ENCODE peak calls at places on chromosome 13, in six cellular contexts. H is H1, A is adipocyte, J is GM23248, E is mesendoderm, S is IMR-90. D is an unnamed sample.

GRCh38 chr13:46595136-46595917 is 42.4 kb downstream of the LRCH1 start:
- DNase-seq in H (no peak), A (peak; percentile 59), E (no peak), S (peak; percentile 60), J (peak; percentile 49), D (peak; percentile 39)

GRCh38 chr13:47726394-47726793 is 274.7 kb downstream of the SUCLA2 start:
- DNase-seq in J (no peak), H (no peak), E (no peak), A (no peak), S (no peak), D (no peak)

GRCh38 chr13:62375653-62376052 is 960.0 kb upstream of the PCDH20 start:
- DNase-seq in S (no peak), H (no peak), J (no peak), E (no peak), A (no peak), D (no peak)

GRCh38 chr13:63190742-63191141 is 1775.1 kb upstream of the PCDH20 start:
- DNase-seq in J (peak; percentile 55), S (peak; percentile 53), E (peak; percentile 65), H (no peak), A (peak; percentile 41), D (peak; percentile 90)

GRCh38 chr13:110647365-110647737 is 32.0 kb downstream of the NAXD start:
- DNase-seq in J (no peak), A (no peak), E (no peak), H (no peak), S (no peak), D (no peak)

GRCh38 chr13:30355405-30355741 is 48.0 kb upstream of the KATNAL1 start:
- DNase-seq in S (no peak), H (peak; percentile 60), E (peak; percentile 63), J (no peak), A (no peak), D (no peak)

GRCh38 chr13:77389617-77389984 is 62.7 kb upstream of the MYCBP2 start:
- DNase-seq in J (no peak), S (no peak), A (no peak), E (no peak), H (no peak), D (no peak)

GRCh38 chr13:22703601-22704209 is 477.1 kb upstream of the SGCG start:
- DNase-seq in H (no peak), J (no peak), A (no peak), S (no peak), E (no peak), D (no peak)

GRCh38 chr13:90951663-90952062 is 395.8 kb upstream of the MIR17HG start:
- DNase-seq in S (no peak), H (no peak), E (no peak), J (no peak), A (no peak), D (no peak)

GRCh38 chr13:29743229-29743786 is 107.1 kb downstream of the UBL3 start:
- DNase-seq in J (peak; percentile 77), H (no peak), E (peak; percentile 49), S (peak; percentile 79), A (peak; percentile 78), D (peak; percentile 74)

GRCh38 chr13:69124996-69125395 is 982.6 kb upstream of the ATXN8OS start:
- DNase-seq in E (no peak), J (no peak), A (no peak), H (no peak), S (no peak), D (no peak)

GRCh38 chr13:102191951-102192461 is 209.8 kb downstream of the FGF14 start:
- DNase-seq in J (peak; percentile 55), A (no peak), H (no peak), E (no peak), S (peak; percentile 62), D (peak; percentile 91)

GRCh38 chr13:21402586-21403307 is 56.4 kb downstream of the ZDHHC20 start:
- DNase-seq in J (peak; percentile 75), A (peak; percentile 34), H (no peak), E (no peak), S (peak; percentile 71), D (peak; percentile 29)

GRCh38 chr13:81874681-81875661 is 1534.0 kb upstream of the SPRY2 start:
- DNase-seq in S (no peak), J (no peak), A (no peak), H (peak; percentile 63), E (peak; percentile 100), D (no peak)

GRCh38 chr13:107205318-107206112 is 637.6 kb upstream of the ARGLU1 start:
- DNase-seq in S (peak; percentile 66), J (peak; percentile 73), H (peak; percentile 88), E (peak; percentile 79), A (peak; percentile 85), D (peak; percentile 10)

GRCh38 chr13:97502691-97503090 is 68.7 kb downstream of the RAP2A start:
- DNase-seq in E (no peak), J (no peak), H (no peak), A (peak; percentile 4), S (no peak), D (no peak)

GRCh38 chr13:91347996-91348905 is 764 bp downstream of the MIR17HG start:
- DNase-seq in J (peak; percentile 79), A (peak; percentile 71), E (no peak), H (no peak), S (no peak), D (peak; percentile 26)

GRCh38 chr13:101838305-101838835 is 385.9 kb downstream of the ITGBL1 start:
- DNase-seq in A (peak; percentile 79), H (no peak), J (peak; percentile 3), E (no peak), S (peak; percentile 1), D (peak; percentile 3)

GRCh38 chr13:85700909-85701308 is 98.3 kb downstream of the SLITRK6 start:
- DNase-seq in A (no peak), S (no peak), E (no peak), J (no peak), H (no peak), D (peak; percentile 31)

GRCh38 chr13:67763984-67764383 is 533.8 kb upstream of the PCDH9 start:
- DNase-seq in E (no peak), H (no peak), S (no peak), A (no peak), J (no peak), D (no peak)

GRCh38 chr13:25682221-25682620 is 310.4 kb downstream of the ATP8A2 start:
- DNase-seq in J (no peak), S (no peak), A (no peak), E (no peak), H (no peak), D (no peak)

GRCh38 chr13:25679936-25680335 is 308.2 kb downstream of the ATP8A2 start:
- DNase-seq in H (no peak), A (no peak), S (no peak), E (no peak), J (no peak), D (no peak)

GRCh38 chr13:25679154-25679553 is 307.4 kb downstream of the ATP8A2 start:
- DNase-seq in J (no peak), S (no peak), H (no peak), E (no peak), A (peak; percentile 22), D (no peak)

GRCh38 chr13:25683662-25684370 is 312.0 kb downstream of the ATP8A2 start:
- DNase-seq in S (no peak), J (no peak), A (no peak), H (no peak), E (no peak), D (no peak)

GRCh38 chr13:25683056-25683455 is 311.3 kb downstream of the ATP8A2 start:
- DNase-seq in H (no peak), E (no peak), S (no peak), J (no peak), A (no peak), D (no peak)
- H3K9ac ChIP-seq in H (no peak overlapping the region), E (no peak overlapping the region), S (no peak overlapping the region), J (no peak overlapping the region), A (no peak overlapping the region), D (no peak overlapping the region)

GRCh38 chr13:50646070-50646469 is 197.4 kb downstream of the DLEU7 start:
- DNase-seq in H (no peak), S (no peak), E (no peak), A (peak; percentile 70), J (no peak), D (peak; percentile 33)

GRCh38 chr13:50644081-50644871 is 199.2 kb downstream of the DLEU7 start:
- DNase-seq in J (no peak), S (no peak), A (no peak), E (no peak), H (no peak), D (no peak)

GRCh38 chr13:50645092-50645491 is 198.4 kb downstream of the DLEU7 start:
- DNase-seq in J (peak; percentile 65), A (peak; percentile 46), E (no peak), S (no peak), H (no peak), D (peak; percentile 71)

DNA sequence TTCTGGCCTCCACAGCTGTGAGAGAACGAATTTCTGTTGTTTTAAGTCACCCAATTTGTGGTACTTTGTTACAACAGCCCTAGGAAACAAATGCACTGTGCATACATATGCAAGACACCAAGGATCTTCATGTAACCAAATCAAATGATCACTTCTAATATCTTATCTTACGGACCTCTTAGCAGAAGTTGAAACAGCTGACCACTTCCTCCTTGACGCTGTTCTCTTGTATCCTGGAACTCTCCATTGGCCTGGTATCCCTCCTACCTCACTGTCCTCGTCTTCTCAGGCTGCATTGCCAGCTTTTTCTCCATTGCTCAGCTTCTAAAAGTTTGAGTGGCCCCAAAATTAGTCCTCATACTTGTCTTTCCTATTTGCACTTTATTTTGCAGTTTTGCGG is 200.4 kb downstream of the DLEU7 start:
- DNase-seq in J (no peak), E (no peak), H (no peak), A (no peak), S (no peak), D (no peak)
- H3K9ac ChIP-seq in J (no peak overlapping the region), E (no peak overlapping the region), H (no peak overlapping the region), A (no peak overlapping the region), S (no peak overlapping the region), D (no peak overlapping the region)

DNA sequence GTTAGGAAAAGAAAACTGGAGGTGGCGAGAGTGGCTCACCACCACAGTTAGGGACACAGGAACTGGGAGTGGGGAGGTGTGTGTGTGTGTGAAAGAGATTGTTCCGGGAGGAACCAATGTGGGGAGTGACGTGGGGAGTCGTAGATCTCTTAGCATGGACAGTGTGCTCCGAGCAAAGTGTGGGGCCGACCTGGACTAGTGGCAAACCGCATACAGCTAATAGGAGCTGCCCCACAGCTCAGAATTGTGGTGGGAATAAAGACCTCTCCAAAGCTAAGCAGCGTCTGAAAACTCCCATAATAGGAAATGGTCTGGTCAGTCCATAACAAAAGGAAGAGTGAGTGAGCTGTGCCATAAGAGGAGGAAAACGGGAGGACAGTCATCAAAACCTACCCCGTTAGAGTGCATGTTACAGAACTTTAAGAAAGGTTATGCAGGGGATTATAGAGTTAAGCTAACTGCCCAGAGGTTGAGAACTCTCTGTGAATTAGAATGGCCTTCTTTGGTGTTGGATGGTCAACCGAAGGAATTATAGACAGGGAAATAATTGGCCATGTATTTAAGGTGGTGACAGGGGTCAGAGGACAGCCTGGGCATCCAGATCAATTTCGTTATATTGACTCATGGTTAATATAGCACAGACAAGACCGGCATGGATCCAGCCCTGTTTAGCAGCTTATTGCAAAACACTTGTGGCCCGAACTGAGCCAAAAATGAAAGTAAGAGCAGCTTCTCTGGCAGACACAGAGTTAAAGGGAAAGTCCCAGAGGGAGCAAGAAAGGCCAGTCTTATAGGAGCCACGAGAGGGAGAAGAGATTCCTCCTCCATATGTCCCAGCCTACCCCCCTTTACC is 8.9 kb upstream of the SLC15A1 start:
- DNase-seq in A (peak; percentile 69), E (no peak), S (peak; percentile 74), H (no peak), J (peak; percentile 81), D (peak; percentile 25)
- H3K9ac ChIP-seq in A (no peak overlapping the region), E (no peak overlapping the region), S (peak overlapping the region; percentile 55), H (no peak overlapping the region), J (peak overlapping the region; percentile 14), D (no peak overlapping the region)

GRCh38 chr13:103961784-103962183 is 895.6 kb upstream of the SLC10A2 start:
- DNase-seq in E (no peak), S (no peak), A (no peak), H (no peak), J (no peak), D (no peak)
- H3K9ac ChIP-seq in E (no peak overlapping the region), S (no peak overlapping the region), A (no peak overlapping the region), H (no peak overlapping the region), J (no peak overlapping the region), D (no peak overlapping the region)

D was measured in astrocyte.